ENCODE peak calls at places on chromosomes 4 and X, in five cellular contexts. X is SW480, T is breast epithelium, F is substantia nigra, P is cardiac muscle cell. K is an unnamed sample.

GRCh38 chr4:158863296-158863695 is 94.5 kb downstream of the FNIP2 start:
- DNase-seq in F (no peak), T (no peak), P (no peak), X (no peak), K (no peak)

GRCh38 chr4:3475041-3475712 is 12.1 kb downstream of the DOK7 start:
- DNase-seq in P (no peak), X (no peak), F (no peak), T (no peak), K (no peak)

GRCh38 chr4:8849266-8850073 is 22.2 kb downstream of the HMX1 start:
- DNase-seq in F (no peak), T (no peak), P (no peak), X (no peak), K (no peak)

GRCh38 chrX:118593407-118593806 is 97.8 kb downstream of the DOCK11 start:
- DNase-seq in T (no peak), P (no peak), X (no peak), F (no peak), K (no peak)

GRCh38 chr4:162015090-162015489 is 148.7 kb downstream of the FSTL5 start:
- DNase-seq in T (no peak), P (peak), F (no peak), X (no peak), K (no peak)

GRCh38 chr4:15198070-15198727 is 195.9 kb downstream of the CPEB2 start:
- DNase-seq in X (no peak), P (peak), T (no peak), F (no peak), K (no peak)

GRCh38 chrX:77446029-77446585 is 1.1 kb upstream of the FGF16 start:
- DNase-seq in X (no peak), F (no peak), P (no peak), T (no peak), K (no peak)

GRCh38 chr4:159042097-159042605 is 60.7 kb upstream of the RAPGEF2 start:
- DNase-seq in T (no peak), P (peak), F (no peak), X (no peak), K (no peak)

GRCh38 chrX:71859637-71860036 is 51.0 kb upstream of the NHSL2 start:
- DNase-seq in T (no peak), P (peak), F (peak), X (peak), K (no peak)

GRCh38 chrX:136203438-136203837 is 47.8 kb downstream of the MAP7D3 start:
- DNase-seq in F (no peak), X (no peak), P (no peak), T (no peak), K (no peak)

GRCh38 chrX:147803948-147804347 is 107.8 kb upstream of the FMR1 start:
- DNase-seq in X (peak), T (no peak), P (no peak), F (no peak), K (no peak)

GRCh38 chrX:151175283-151176062 is 911 bp upstream of the GPR50 start:
- DNase-seq in P (no peak), X (no peak), T (no peak), F (no peak), K (no peak)

GRCh38 chr4:4384837-4385236 is 2.1 kb upstream of the NSG1 start:
- DNase-seq in T (no peak), P (peak), F (no peak), X (peak), K (no peak)

GRCh38 chr4:90727938-90728337 is 600.7 kb downstream of the CCSER1 start:
- DNase-seq in T (no peak), P (no peak), F (no peak), X (no peak), K (no peak)

GRCh38 chr4:4866833-4867744 is 7.6 kb downstream of the MSX1 start:
- DNase-seq in P (peak), F (no peak), X (no peak), T (no peak), K (no peak)

GRCh38 chrX:69884210-69884609 is 165.5 kb downstream of the AWAT2 start:
- DNase-seq in F (no peak), X (no peak), P (no peak), T (no peak), K (no peak)

GRCh38 chr4:90950385-90950841 is 823.2 kb downstream of the CCSER1 start:
- DNase-seq in T (no peak), X (no peak), F (no peak), P (peak), K (no peak)

GRCh38 chr4:57131849-57132745 is 21.9 kb upstream of the IGFBP7 start:
- DNase-seq in P (peak), T (no peak), X (peak), F (no peak), K (no peak)

GRCh38 chr4:8267077-8267476 is 2.5 kb upstream of the HTRA3 start:
- DNase-seq in T (no peak), X (peak), F (no peak), P (peak), K (peak)

GRCh38 chr4:160835789-160836188 is 1328.0 kb downstream of the FSTL5 start:
- DNase-seq in X (no peak), F (no peak), P (no peak), T (no peak), K (no peak)

GRCh38 chrX:139290310-139290709 is 240.2 kb upstream of the F9 start:
- DNase-seq in X (peak), F (no peak), T (no peak), P (no peak), K (no peak)

GRCh38 chr4:15396157-15396800 is 31.6 kb upstream of the C1QTNF7 start:
- DNase-seq in P (peak), F (no peak), T (no peak), X (peak), K (no peak)

GRCh38 chr4:40251366-40251765 is 54.5 kb downstream of the RHOH start:
- DNase-seq in T (no peak), X (peak), P (no peak), F (no peak), K (no peak)

GRCh38 chr4:74314944-74315343 is 6.7 kb downstream of the EPGN start:
- DNase-seq in F (no peak), T (no peak), P (no peak), X (no peak), K (no peak)

GRCh38 chrX:130109429-130110378 is 593 bp downstream of the ELF4 start:
- DNase-seq in X (peak), F (no peak), P (no peak), T (no peak), K (no peak)

GRCh38 chr4:168486961-168487820 is 6.9 kb upstream of the DDX60L start:
- DNase-seq in P (peak), F (no peak), X (peak), T (no peak), K (no peak)

GRCh38 chr4:79042079-79042674 is 102.9 kb upstream of the PAQR3 start:
- DNase-seq in T (no peak), P (peak), F (no peak), X (peak), K (peak)

GRCh38 chrX:19839770-19840254 is 47.6 kb downstream of the SH3KBP1 start:
- DNase-seq in P (no peak), F (no peak), T (no peak), X (peak), K (no peak)

GRCh38 chr4:3478446-3479357 is 15.6 kb downstream of the DOK7 start:
- DNase-seq in T (no peak), F (no peak), X (no peak), P (no peak), K (no peak)

GRCh38 chr4:170978990-170979389 is 834.2 kb upstream of the GALNTL6 start:
- DNase-seq in P (no peak), T (no peak), F (no peak), X (no peak), K (no peak)

GRCh38 chrX:23008431-23009099 is 8.8 kb downstream of the DDX53 start:
- DNase-seq in P (peak), F (no peak), T (no peak), X (peak), K (no peak)

GRCh38 chrX:3435057-3435456 is 88.6 kb upstream of the MXRA5 start:
- DNase-seq in P (no peak), T (no peak), X (no peak), F (no peak), K (no peak)

GRCh38 chrX:93538575-93538974 is 134.8 kb downstream of the NAP1L3 start:
- DNase-seq in T (no peak), X (peak), F (no peak), P (peak), K (no peak)

GRCh38 chr4:40736910-40737309 is 12.8 kb upstream of the NSUN7 start:
- DNase-seq in P (peak), X (peak), T (no peak), F (no peak), K (no peak)

GRCh38 chr4:74057588-74057987 is 19.1 kb upstream of the CXCL3 start:
- DNase-seq in X (no peak), P (no peak), T (no peak), F (no peak), K (no peak)

K was measured in tibial nerve.